ENCODE peak calls at places on chromosomes 16 and 17, in four cellular contexts. Q is stimulated activated CD4-positive, alpha-beta T cell treated with anti-CD3 and anti-CD28 coated beads, TNF-alpha, amount 100 ng/mL, for 4 hours; N is NCI-H1436 treated with DMSO at 0.1 percent for 48 hours; A is tibial nerve. M is an unnamed sample.
A peak's percentile ranks its signal among the peaks of the same experiment; 100 is the strongest.

GRCh38 chr17:55420776-55421178 is 858 bp downstream of the MMD start:
- DNase-seq in Q (peak; percentile 19), A (peak; percentile 28), N (no peak), M (no peak)

GRCh38 chr17:2023692-2024571 is 1.2 kb downstream of the RTN4RL1 start:
- DNase-seq in Q (no peak), A (peak; percentile 83), N (no peak), M (no peak)

GRCh38 chr16:17451835-17452234 is 18.9 kb downstream of the XYLT1 start:
- DNase-seq in Q (no peak), A (no peak), N (no peak), M (no peak)

GRCh38 chr17:34171245-34171818 is 83.8 kb upstream of the CCL2 start:
- DNase-seq in A (peak; percentile 72), N (no peak), Q (peak; percentile 11), M (peak; percentile 71)

GRCh38 chr17:79997004-79997673 is 38.5 kb downstream of the TBC1D16 start:
- DNase-seq in N (no peak), A (no peak), Q (no peak), M (no peak)

GRCh38 chr16:21277927-21278706 is at the start of gene CRYM:
- DNase-seq in Q (no peak), A (no peak), N (no peak), M (peak; percentile 20)

GRCh38 chr17:73798111-73798748 is 154.0 kb upstream of the SDK2 start:
- DNase-seq in N (no peak), Q (no peak), A (peak; percentile 26), M (peak; percentile 91)

GRCh38 chr17:2724783-2725164 is 13.2 kb upstream of the CLUH start:
- DNase-seq in A (no peak), N (no peak), Q (peak; percentile 40), M (no peak)

GRCh38 chr16:58510097-58510775 is 5.1 kb upstream of the SETD6 start:
- DNase-seq in N (no peak), Q (no peak), A (no peak), M (no peak)

GRCh38 chr16:84922351-84923135 is 88.8 kb downstream of the ZDHHC7 start:
- DNase-seq in A (peak; percentile 51), Q (no peak), N (no peak), M (no peak)

GRCh38 chr17:29866746-29867404 is 63.2 kb downstream of the SSH2 start:
- DNase-seq in A (no peak), N (no peak), Q (no peak), M (no peak)

GRCh38 chr16:56657555-56658430 is at the start of gene MT1F:
- DNase-seq in N (no peak), A (peak; percentile 62), Q (peak; percentile 63), M (no peak)

GRCh38 chr17:34161600-34161999 is 93.5 kb upstream of the CCL2 start:
- DNase-seq in Q (no peak), A (no peak), N (no peak), M (no peak)

GRCh38 chr16:68798398-68798797 is 44.9 kb upstream of the TANGO6 start:
- DNase-seq in N (peak; percentile 9), Q (no peak), A (no peak), M (no peak)

GRCh38 chr16:68166264-68166663 is 69.7 kb downstream of the ESRP2 start:
- DNase-seq in Q (no peak), N (no peak), A (no peak), M (no peak)